ENCODE peak calls at places on chromosomes 16 and 17, in five cellular contexts. J is hepatocyte, P is fibroblast of lung, U is OCI-LY7, Q is PC-3. Z is an unnamed sample.

GRCh38 chr16:84726079-84726669 is 26.4 kb downstream of the USP10 start:
- DNase-seq in J (peak; percentile 95), P (peak; percentile 61), U (peak; percentile 84), Q (peak; percentile 81), Z (peak; percentile 52)

GRCh38 chr17:32265896-32266388 is 310 bp downstream of the RHBDL3 start:
- DNase-seq in J (no peak), P (no peak), U (no peak), Q (no peak), Z (no peak)

GRCh38 chr16:89033796-89034572 is 57.0 kb upstream of the CBFA2T3 start:
- DNase-seq in J (no peak), P (no peak), U (no peak), Q (no peak), Z (no peak)

GRCh38 chr17:37037590-37038155 is 88.9 kb downstream of the AATF start:
- DNase-seq in J (no peak), P (no peak), U (no peak), Q (no peak), Z (no peak)

GRCh38 chr16:73150790-73151189 is 102.9 kb upstream of the ZFHX3 start:
- DNase-seq in J (no peak), P (no peak), U (no peak), Q (no peak), Z (no peak)

GRCh38 chr16:57893559-57894389 is 77.2 kb downstream of the CNGB1 start:
- DNase-seq in J (peak; percentile 72), P (peak; percentile 87), U (no peak), Q (peak; percentile 85), Z (no peak)

GRCh38 chr16:4591706-4592470 is 22.8 kb downstream of the UBALD1 start:
- DNase-seq in J (no peak), P (no peak), U (no peak), Q (no peak), Z (no peak)

GRCh38 chr17:16398270-16399267 is 16.8 kb upstream of the TRPV2 start:
- DNase-seq in J (no peak), P (no peak), U (peak; percentile 81), Q (peak; percentile 75), Z (no peak)

GRCh38 chr17:7857724-7858486 is at the start of gene CYB5D1:
- DNase-seq in J (peak; percentile 95), P (peak; percentile 92), U (peak; percentile 89), Q (peak; percentile 90), Z (peak; percentile 95)

GRCh38 chr17:69142473-69142802 is 743 bp upstream of the ABCA6 start:
- DNase-seq in J (no peak), P (peak; percentile 31), U (no peak), Q (no peak), Z (no peak)

GRCh38 chr17:28338056-28338768 is 2.7 kb downstream of the TNFAIP1 start:
- DNase-seq in J (no peak), P (peak; percentile 89), U (no peak), Q (peak; percentile 14), Z (no peak)

GRCh38 chr16:3909791-3910583 is 29.5 kb upstream of the CREBBP start:
- DNase-seq in J (no peak), P (no peak), U (no peak), Q (no peak), Z (no peak)

GRCh38 chr16:20866161-20866772 is 33.9 kb downstream of the DCUN1D3 start:
- DNase-seq in J (peak; percentile 80), P (peak; percentile 91), U (no peak), Q (peak; percentile 70), Z (no peak)

GRCh38 chr17:28958820-28959455 is 7.6 kb upstream of the PHF12 start:
- DNase-seq in J (no peak), P (no peak), U (no peak), Q (no peak), Z (no peak)

GRCh38 chr17:36602924-36603384 is 1.6 kb downstream of the MRM1 start:
- DNase-seq in J (peak; percentile 80), P (peak; percentile 62), U (peak; percentile 82), Q (peak; percentile 72), Z (peak; percentile 71)

GRCh38 chr16:64826374-64826773 is 295.5 kb downstream of the CDH11 start:
- DNase-seq in J (no peak), P (peak; percentile 42), U (no peak), Q (no peak), Z (no peak)

GRCh38 chr17:28476076-28476475 is 2.6 kb downstream of the SLC13A2 start:
- DNase-seq in J (no peak), P (no peak), U (no peak), Q (no peak), Z (no peak)

GRCh38 chr17:34378664-34379101 is 15.7 kb upstream of the CCL1 start:
- DNase-seq in J (no peak), P (no peak), U (peak; percentile 85), Q (no peak), Z (peak; percentile 90)

GRCh38 chr17:72150632-72151460 is 30.0 kb downstream of the SOX9 start:
- DNase-seq in J (no peak), P (peak; percentile 59), U (no peak), Q (no peak), Z (no peak)

GRCh38 chr17:82930043-82930923 is 90.5 kb upstream of the ZNF750 start:
- DNase-seq in J (no peak), P (no peak), U (no peak), Q (no peak), Z (no peak)

GRCh38 chr16:977896-978295 is 3.7 kb upstream of the SOX8 start:
- DNase-seq in J (no peak), P (no peak), U (no peak), Q (no peak), Z (no peak)

GRCh38 chr17:60641126-60641525 is 36.5 kb upstream of the BCAS3 start:
- DNase-seq in J (no peak), P (peak; percentile 62), U (no peak), Q (peak; percentile 60), Z (no peak)

GRCh38 chr16:73172621-73173312 is 124.8 kb upstream of the ZFHX3 start:
- DNase-seq in J (peak; percentile 58), P (peak; percentile 91), U (no peak), Q (peak; percentile 65), Z (no peak)

GRCh38 chr17:13393841-13394710 is 207.7 kb downstream of the HS3ST3A1 start:
- DNase-seq in J (no peak), P (peak; percentile 94), U (no peak), Q (peak; percentile 20), Z (no peak)

GRCh38 chr17:75518201-75518600 is 1.9 kb downstream of the TSEN54 start:
- DNase-seq in J (no peak), P (no peak), U (peak; percentile 61), Q (no peak), Z (no peak)

GRCh38 chr16:66286527-66286926 is 80.0 kb upstream of the CDH5 start:
- DNase-seq in J (no peak), P (no peak), U (no peak), Q (no peak), Z (no peak)

GRCh38 chr17:68512967-68513474 is 791 bp downstream of the PRKAR1A start:
- DNase-seq in J (peak; percentile 55), P (peak; percentile 43), U (peak; percentile 33), Q (peak; percentile 44), Z (peak; percentile 16)

GRCh38 chr17:27458524-27458908 is 2.3 kb downstream of the KSR1 start:
- DNase-seq in J (no peak), P (no peak), U (no peak), Q (no peak), Z (no peak)

GRCh38 chr17:17505610-17506171 is 9.5 kb upstream of the RASD1 start:
- DNase-seq in J (no peak), P (no peak), U (no peak), Q (no peak), Z (no peak)

GRCh38 chr16:64132190-64132589 is 989.7 kb downstream of the CDH11 start:
- DNase-seq in J (no peak), P (no peak), U (peak; percentile 25), Q (no peak), Z (no peak)

GRCh38 chr16:24801761-24802302 is 43.9 kb upstream of the SLC5A11 start:
- DNase-seq in J (no peak), P (peak; percentile 46), U (no peak), Q (no peak), Z (no peak)

GRCh38 chr17:42562845-42563509 is 1.0 kb downstream of the COASY start:
- DNase-seq in J (no peak), P (no peak), U (peak; percentile 55), Q (no peak), Z (no peak)
- TF ChIP-seq CTCF in J (no peak), P (no peak), U (peak; percentile 25), Q (no peak), Z (peak; percentile 3)

DNA sequence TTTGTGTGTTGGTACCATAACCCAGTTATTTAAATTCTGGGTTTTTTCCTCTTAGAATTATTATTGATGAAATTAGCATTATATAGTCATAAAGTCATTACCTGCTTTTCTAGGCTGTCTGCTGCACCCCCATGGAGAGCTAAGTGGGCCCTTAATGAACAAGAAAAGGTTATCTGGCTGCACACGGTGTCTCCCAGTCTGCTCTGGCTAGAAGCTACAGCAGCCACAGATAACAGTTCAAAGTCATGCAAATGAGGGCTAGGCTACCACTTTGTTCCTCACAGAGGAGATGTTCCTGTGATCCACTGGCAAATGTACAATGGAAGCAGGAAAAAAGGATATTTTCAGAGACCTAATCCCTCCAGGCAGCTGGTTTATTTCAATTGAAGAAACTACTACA is 112.0 kb downstream of the SNX11 start:
- DNase-seq in J (no peak), P (no peak), U (no peak), Q (no peak), Z (no peak)
- H2AFZ ChIP-seq in J (no peak overlapping the region), P (no peak overlapping the region), U (no peak overlapping the region), Q (no peak overlapping the region), Z (no peak overlapping the region)

DNA sequence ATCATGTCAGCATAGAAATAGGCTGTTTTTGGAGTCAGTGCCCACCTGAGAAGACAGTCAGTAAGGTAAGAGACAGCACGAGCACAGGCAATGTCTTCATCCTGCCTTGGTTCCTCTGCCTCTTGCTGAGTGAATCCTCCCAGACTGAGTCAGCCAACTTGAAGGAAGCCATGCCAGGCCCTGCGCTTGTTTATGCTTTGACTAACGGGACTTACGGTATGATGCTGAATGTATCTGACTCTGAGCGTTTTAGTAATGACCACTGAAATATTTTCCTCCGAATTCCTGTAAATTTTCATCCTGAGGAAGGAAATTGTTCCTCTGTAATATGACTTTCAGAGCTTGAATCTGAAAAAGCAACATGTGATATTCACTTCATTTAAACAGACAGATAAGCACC is 18.0 kb downstream of the C17orf67 start:
- DNase-seq in J (no peak), P (peak; percentile 72), U (no peak), Q (peak; percentile 29), Z (no peak)
- H3K27ac ChIP-seq in J (no peak overlapping the region), P (no peak overlapping the region), U (no peak overlapping the region), Q (no peak overlapping the region), Z (no peak overlapping the region)

GRCh38 chr17:41531993-41532392 is 3.9 kb upstream of the KRT19 start:
- DNase-seq in J (no peak), P (no peak), U (no peak), Q (no peak), Z (no peak)
- TF ChIP-seq CTCF in J (no peak), P (no peak), U (no peak), Q (no peak), Z (no peak)

DNA sequence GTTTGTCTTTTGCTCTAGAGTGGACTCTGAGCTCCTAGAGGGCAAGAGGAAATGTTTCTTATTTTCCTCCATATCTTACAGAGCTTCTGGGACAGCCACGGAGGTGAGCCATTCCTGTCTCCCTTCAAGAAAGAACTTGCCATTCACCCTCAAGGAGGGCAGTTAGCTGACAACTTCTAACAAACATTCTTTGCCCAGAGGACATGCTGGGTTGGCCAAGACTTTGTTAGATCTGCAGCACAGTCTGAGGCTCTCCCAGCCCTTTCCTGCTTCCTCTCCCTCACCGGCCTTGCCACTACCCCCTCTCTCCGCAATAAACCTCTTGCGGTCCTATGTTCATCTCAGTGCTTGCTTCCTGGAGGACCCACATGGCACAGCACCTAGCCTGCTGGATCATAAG is 2.5 kb upstream of the MYCBPAP start:
- DNase-seq in J (no peak), P (no peak), U (no peak), Q (no peak), Z (no peak)
- H2AFZ ChIP-seq in J (no peak overlapping the region), P (no peak overlapping the region), U (no peak overlapping the region), Q (no peak overlapping the region), Z (no peak overlapping the region)

GRCh38 chr17:77364381-77364911 is 223.7 kb downstream of the SEC14L1 start:
- DNase-seq in J (peak; percentile 4), P (no peak), U (no peak), Q (no peak), Z (no peak)
- H3K27ac ChIP-seq in J (peak overlapping the region; percentile 88), P (no peak overlapping the region), U (no peak overlapping the region), Q (peak overlapping the region; percentile 38), Z (no peak overlapping the region)

Z was measured in MM.1S.